ENCODE peak calls at places on chromosomes 7 and 10, in nine cellular contexts. One of them, this sample, is unnamed.

GRCh38 chr7:47945261-47946015 is 2.8 kb downstream of the PKD1L1 start:
- DNase-seq in SJSA1: peak; percentile 58
- DNase-seq in lower lobe of right lung: peak; percentile 83
- DNase-seq in amniotic epithelial cell: peak; percentile 42
- DNase-seq in NCI-H187 treated with DMSO at 0.1 percent for 48 hours: no peak
- DNase-seq in coronary artery: no peak
- DNase-seq in NCI-H460: peak; percentile 71
- DNase-seq in GM13976: peak; percentile 62
- DNase-seq in cardiac septum: no peak
- DNase-seq in this sample: peak; percentile 42

GRCh38 chr10:26357203-26357602 is 80.9 kb upstream of the APBB1IP start:
- DNase-seq in SJSA1: no peak
- DNase-seq in lower lobe of right lung: no peak
- DNase-seq in amniotic epithelial cell: no peak
- DNase-seq in NCI-H187 treated with DMSO at 0.1 percent for 48 hours: no peak
- DNase-seq in coronary artery: no peak
- DNase-seq in NCI-H460: no peak
- DNase-seq in GM13976: no peak
- DNase-seq in cardiac septum: no peak
- DNase-seq in this sample: no peak

GRCh38 chr10:60434418-60435046 is 44.9 kb upstream of the ANK3 start:
- DNase-seq in SJSA1: peak; percentile 22
- DNase-seq in lower lobe of right lung: no peak
- DNase-seq in amniotic epithelial cell: peak; percentile 59
- DNase-seq in NCI-H187 treated with DMSO at 0.1 percent for 48 hours: no peak
- DNase-seq in coronary artery: no peak
- DNase-seq in NCI-H460: peak; percentile 77
- DNase-seq in GM13976: peak; percentile 36
- DNase-seq in cardiac septum: no peak
- DNase-seq in this sample: no peak

GRCh38 chr7:102273749-102274712 is 12.6 kb upstream of the SH2B2 start:
- DNase-seq in SJSA1: peak; percentile 28
- DNase-seq in lower lobe of right lung: no peak
- DNase-seq in amniotic epithelial cell: peak; percentile 78
- DNase-seq in NCI-H187 treated with DMSO at 0.1 percent for 48 hours: no peak
- DNase-seq in coronary artery: no peak
- DNase-seq in NCI-H460: peak; percentile 58
- DNase-seq in GM13976: no peak
- DNase-seq in cardiac septum: no peak
- DNase-seq in this sample: no peak

GRCh38 chr7:68770649-68771048 is 827.6 kb upstream of the AUTS2 start:
- DNase-seq in SJSA1: peak; percentile 5
- DNase-seq in lower lobe of right lung: no peak
- DNase-seq in amniotic epithelial cell: no peak
- DNase-seq in NCI-H187 treated with DMSO at 0.1 percent for 48 hours: peak; percentile 61
- DNase-seq in coronary artery: no peak
- DNase-seq in NCI-H460: no peak
- DNase-seq in GM13976: no peak
- DNase-seq in cardiac septum: no peak
- DNase-seq in this sample: no peak

GRCh38 chr7:157444011-157444842 is 107.4 kb downstream of the DNAJB6 start:
- DNase-seq in SJSA1: no peak
- DNase-seq in lower lobe of right lung: peak; percentile 27
- DNase-seq in amniotic epithelial cell: no peak
- DNase-seq in NCI-H187 treated with DMSO at 0.1 percent for 48 hours: no peak
- DNase-seq in coronary artery: no peak
- DNase-seq in NCI-H460: no peak
- DNase-seq in GM13976: no peak
- DNase-seq in cardiac septum: peak; percentile 71
- DNase-seq in this sample: no peak

GRCh38 chr7:33195264-33195663 is 65.9 kb downstream of the BBS9 start:
- DNase-seq in SJSA1: no peak
- DNase-seq in lower lobe of right lung: no peak
- DNase-seq in amniotic epithelial cell: peak; percentile 91
- DNase-seq in NCI-H187 treated with DMSO at 0.1 percent for 48 hours: no peak
- DNase-seq in coronary artery: no peak
- DNase-seq in NCI-H460: no peak
- DNase-seq in GM13976: no peak
- DNase-seq in cardiac septum: no peak
- DNase-seq in this sample: no peak

GRCh38 chr10:1561731-1562337 is 175.5 kb downstream of the ADARB2 start:
- DNase-seq in SJSA1: no peak
- DNase-seq in lower lobe of right lung: no peak
- DNase-seq in amniotic epithelial cell: no peak
- DNase-seq in NCI-H187 treated with DMSO at 0.1 percent for 48 hours: no peak
- DNase-seq in coronary artery: no peak
- DNase-seq in NCI-H460: no peak
- DNase-seq in GM13976: no peak
- DNase-seq in cardiac septum: peak; percentile 68
- DNase-seq in this sample: no peak

GRCh38 chr7:16046045-16046444 is 359.6 kb upstream of the MEOX2 start:
- DNase-seq in SJSA1: no peak
- DNase-seq in lower lobe of right lung: no peak
- DNase-seq in amniotic epithelial cell: peak; percentile 40
- DNase-seq in NCI-H187 treated with DMSO at 0.1 percent for 48 hours: no peak
- DNase-seq in coronary artery: no peak
- DNase-seq in NCI-H460: no peak
- DNase-seq in GM13976: no peak
- DNase-seq in cardiac septum: no peak
- DNase-seq in this sample: no peak

GRCh38 chr10:114195079-114195478 is 15.9 kb downstream of the TDRD1 start:
- DNase-seq in SJSA1: no peak
- DNase-seq in lower lobe of right lung: no peak
- DNase-seq in amniotic epithelial cell: no peak
- DNase-seq in NCI-H187 treated with DMSO at 0.1 percent for 48 hours: no peak
- DNase-seq in coronary artery: no peak
- DNase-seq in NCI-H460: no peak
- DNase-seq in GM13976: no peak
- DNase-seq in cardiac septum: no peak
- DNase-seq in this sample: no peak

GRCh38 chr10:12507165-12507870 is 158.0 kb downstream of the CAMK1D start:
- DNase-seq in SJSA1: no peak
- DNase-seq in lower lobe of right lung: no peak
- DNase-seq in amniotic epithelial cell: no peak
- DNase-seq in NCI-H187 treated with DMSO at 0.1 percent for 48 hours: no peak
- DNase-seq in coronary artery: peak; percentile 40
- DNase-seq in NCI-H460: no peak
- DNase-seq in GM13976: no peak
- DNase-seq in cardiac septum: no peak
- DNase-seq in this sample: no peak

GRCh38 chr7:65295409-65295808 is 78.2 kb upstream of the ZNF92 start:
- DNase-seq in SJSA1: no peak
- DNase-seq in lower lobe of right lung: no peak
- DNase-seq in amniotic epithelial cell: no peak
- DNase-seq in NCI-H187 treated with DMSO at 0.1 percent for 48 hours: no peak
- DNase-seq in coronary artery: no peak
- DNase-seq in NCI-H460: no peak
- DNase-seq in GM13976: no peak
- DNase-seq in cardiac septum: no peak
- DNase-seq in this sample: no peak

GRCh38 chr7:963236-964078 is 9.0 kb upstream of the ADAP1 start:
- DNase-seq in SJSA1: no peak
- DNase-seq in lower lobe of right lung: peak; percentile 48
- DNase-seq in amniotic epithelial cell: no peak
- DNase-seq in NCI-H187 treated with DMSO at 0.1 percent for 48 hours: no peak
- DNase-seq in coronary artery: no peak
- DNase-seq in NCI-H460: no peak
- DNase-seq in GM13976: no peak
- DNase-seq in cardiac septum: no peak
- DNase-seq in this sample: no peak

GRCh38 chr10:5014936-5015335 is 11.3 kb upstream of the AKR1C2 start:
- DNase-seq in SJSA1: no peak
- DNase-seq in lower lobe of right lung: no peak
- DNase-seq in amniotic epithelial cell: no peak
- DNase-seq in NCI-H187 treated with DMSO at 0.1 percent for 48 hours: no peak
- DNase-seq in coronary artery: no peak
- DNase-seq in NCI-H460: no peak
- DNase-seq in GM13976: no peak
- DNase-seq in cardiac septum: no peak
- DNase-seq in this sample: no peak

GRCh38 chr7:50342616-50343114 is 38.1 kb downstream of the IKZF1 start:
- DNase-seq in SJSA1: no peak
- DNase-seq in lower lobe of right lung: peak; percentile 61
- DNase-seq in amniotic epithelial cell: no peak
- DNase-seq in NCI-H187 treated with DMSO at 0.1 percent for 48 hours: no peak
- DNase-seq in coronary artery: no peak
- DNase-seq in NCI-H460: no peak
- DNase-seq in GM13976: no peak
- DNase-seq in cardiac septum: no peak
- DNase-seq in this sample: no peak

GRCh38 chr10:24383681-24384106 is 174.8 kb downstream of the KIAA1217 start:
- DNase-seq in SJSA1: peak; percentile 90
- DNase-seq in lower lobe of right lung: peak; percentile 86
- DNase-seq in amniotic epithelial cell: peak; percentile 100
- DNase-seq in NCI-H187 treated with DMSO at 0.1 percent for 48 hours: no peak
- DNase-seq in coronary artery: peak; percentile 93
- DNase-seq in NCI-H460: peak; percentile 9
- DNase-seq in GM13976: peak; percentile 82
- DNase-seq in cardiac septum: peak; percentile 91
- DNase-seq in this sample: peak; percentile 81

GRCh38 chr7:130901209-130901783 is 167.3 kb upstream of the KLF14 start:
- DNase-seq in SJSA1: peak; percentile 50
- DNase-seq in lower lobe of right lung: peak; percentile 85
- DNase-seq in amniotic epithelial cell: peak; percentile 97
- DNase-seq in NCI-H187 treated with DMSO at 0.1 percent for 48 hours: no peak
- DNase-seq in coronary artery: peak; percentile 83
- DNase-seq in NCI-H460: peak; percentile 86
- DNase-seq in GM13976: no peak
- DNase-seq in cardiac septum: peak; percentile 86
- DNase-seq in this sample: no peak

GRCh38 chr7:155195939-155196523 is 101.6 kb upstream of the INSIG1 start:
- DNase-seq in SJSA1: no peak
- DNase-seq in lower lobe of right lung: no peak
- DNase-seq in amniotic epithelial cell: no peak
- DNase-seq in NCI-H187 treated with DMSO at 0.1 percent for 48 hours: no peak
- DNase-seq in coronary artery: no peak
- DNase-seq in NCI-H460: no peak
- DNase-seq in GM13976: no peak
- DNase-seq in cardiac septum: no peak
- DNase-seq in this sample: no peak

GRCh38 chr10:95559466-95559865 is 1.7 kb downstream of the SORBS1 start:
- DNase-seq in SJSA1: no peak
- DNase-seq in lower lobe of right lung: no peak
- DNase-seq in amniotic epithelial cell: no peak
- DNase-seq in NCI-H187 treated with DMSO at 0.1 percent for 48 hours: no peak
- DNase-seq in coronary artery: no peak
- DNase-seq in NCI-H460: no peak
- DNase-seq in GM13976: no peak
- DNase-seq in cardiac septum: no peak
- DNase-seq in this sample: no peak

GRCh38 chr7:110461621-110462020 is 629.3 kb upstream of the LRRN3 start:
- DNase-seq in SJSA1: no peak
- DNase-seq in lower lobe of right lung: no peak
- DNase-seq in amniotic epithelial cell: no peak
- DNase-seq in NCI-H187 treated with DMSO at 0.1 percent for 48 hours: no peak
- DNase-seq in coronary artery: no peak
- DNase-seq in NCI-H460: no peak
- DNase-seq in GM13976: no peak
- DNase-seq in cardiac septum: no peak
- DNase-seq in this sample: no peak

GRCh38 chr10:69635428-69636272 is 5.6 kb downstream of the FAM241B start:
- DNase-seq in SJSA1: no peak
- DNase-seq in lower lobe of right lung: no peak
- DNase-seq in amniotic epithelial cell: no peak
- DNase-seq in NCI-H187 treated with DMSO at 0.1 percent for 48 hours: no peak
- DNase-seq in coronary artery: peak; percentile 59
- DNase-seq in NCI-H460: no peak
- DNase-seq in GM13976: peak; percentile 20
- DNase-seq in cardiac septum: no peak
- DNase-seq in this sample: peak; percentile 65

GRCh38 chr7:134701272-134701671 is 54.6 kb downstream of the BPGM start:
- DNase-seq in SJSA1: peak; percentile 42
- DNase-seq in lower lobe of right lung: no peak
- DNase-seq in amniotic epithelial cell: peak; percentile 53
- DNase-seq in NCI-H187 treated with DMSO at 0.1 percent for 48 hours: no peak
- DNase-seq in coronary artery: no peak
- DNase-seq in NCI-H460: peak; percentile 33
- DNase-seq in GM13976: peak; percentile 38
- DNase-seq in cardiac septum: no peak
- DNase-seq in this sample: no peak

GRCh38 chr10:104502907-104503306 is 138.2 kb upstream of the SORCS3 start:
- DNase-seq in SJSA1: no peak
- DNase-seq in lower lobe of right lung: no peak
- DNase-seq in amniotic epithelial cell: no peak
- DNase-seq in NCI-H187 treated with DMSO at 0.1 percent for 48 hours: no peak
- DNase-seq in coronary artery: no peak
- DNase-seq in NCI-H460: no peak
- DNase-seq in GM13976: no peak
- DNase-seq in cardiac septum: no peak
- DNase-seq in this sample: no peak

GRCh38 chr10:18666810-18667209 is 7.6 kb downstream of the ARL5B start:
- DNase-seq in SJSA1: peak; percentile 70
- DNase-seq in lower lobe of right lung: no peak
- DNase-seq in amniotic epithelial cell: peak; percentile 71
- DNase-seq in NCI-H187 treated with DMSO at 0.1 percent for 48 hours: no peak
- DNase-seq in coronary artery: no peak
- DNase-seq in NCI-H460: peak; percentile 37
- DNase-seq in GM13976: no peak
- DNase-seq in cardiac septum: no peak
- DNase-seq in this sample: no peak

GRCh38 chr10:51001587-51001986 is 72.7 kb upstream of the PRKG1 start:
- DNase-seq in SJSA1: no peak
- DNase-seq in lower lobe of right lung: no peak
- DNase-seq in amniotic epithelial cell: no peak
- DNase-seq in NCI-H187 treated with DMSO at 0.1 percent for 48 hours: no peak
- DNase-seq in coronary artery: no peak
- DNase-seq in NCI-H460: peak; percentile 31
- DNase-seq in GM13976: peak; percentile 11
- DNase-seq in cardiac septum: no peak
- DNase-seq in this sample: no peak

GRCh38 chr10:80046629-80047441 is 31.6 kb upstream of the TMEM254 start:
- DNase-seq in SJSA1: peak; percentile 46
- DNase-seq in lower lobe of right lung: peak; percentile 85
- DNase-seq in amniotic epithelial cell: peak; percentile 50
- DNase-seq in NCI-H187 treated with DMSO at 0.1 percent for 48 hours: no peak
- DNase-seq in coronary artery: no peak
- DNase-seq in NCI-H460: peak; percentile 59
- DNase-seq in GM13976: peak; percentile 70
- DNase-seq in cardiac septum: peak; percentile 88
- DNase-seq in this sample: peak; percentile 77

GRCh38 chr10:125633517-125633999 is 49.4 kb downstream of the TEX36 start:
- DNase-seq in SJSA1: no peak
- DNase-seq in lower lobe of right lung: no peak
- DNase-seq in amniotic epithelial cell: no peak
- DNase-seq in NCI-H187 treated with DMSO at 0.1 percent for 48 hours: no peak
- DNase-seq in coronary artery: no peak
- DNase-seq in NCI-H460: no peak
- DNase-seq in GM13976: no peak
- DNase-seq in cardiac septum: no peak
- DNase-seq in this sample: no peak

GRCh38 chr7:108132551-108133265 is 2.5 kb upstream of the LAMB4 start:
- DNase-seq in SJSA1: no peak
- DNase-seq in lower lobe of right lung: no peak
- DNase-seq in amniotic epithelial cell: peak; percentile 9
- DNase-seq in NCI-H187 treated with DMSO at 0.1 percent for 48 hours: no peak
- DNase-seq in coronary artery: no peak
- DNase-seq in NCI-H460: no peak
- DNase-seq in GM13976: no peak
- DNase-seq in cardiac septum: no peak
- DNase-seq in this sample: no peak

This sample was measured in type B pancreatic cell.